ENCODE peak calls at places on chromosomes 1 and 21, in four cellular contexts. N, T, C and Z are unnamed samples.

GRCh38 chr21:38956791-38957571 is 151.3 kb downstream of the ETS2 start:
- DNase-seq in N (no peak), T (peak), C (no peak), Z (no peak)

GRCh38 chr1:155973723-155974122 is 4.6 kb downstream of the ARHGEF2 start:
- DNase-seq in T (no peak), N (no peak), C (no peak), Z (no peak)

GRCh38 chr1:32361674-32362473 is 411 bp downstream of the FAM229A start:
- DNase-seq in C (peak), T (no peak), N (peak), Z (peak)

GRCh38 chr1:201551096-201551495 is 12.2 kb downstream of the NAV1 start:
- DNase-seq in C (no peak), T (no peak), N (no peak), Z (no peak)

GRCh38 chr1:93552751-93553455 is 105.0 kb downstream of the FNBP1L start:
- DNase-seq in N (no peak), C (peak), T (peak), Z (no peak)

GRCh38 chr1:26190373-26190987 is at the start of gene CATSPER4:
- DNase-seq in N (no peak), T (no peak), C (no peak), Z (no peak)

GRCh38 chr1:38586993-38587646 is 272.5 kb downstream of the RRAGC start:
- DNase-seq in C (peak), N (peak), T (no peak), Z (no peak)

GRCh38 chr1:28508435-28508754 is 2.6 kb downstream of the RCC1 start:
- DNase-seq in N (no peak), C (no peak), T (no peak), Z (no peak)

GRCh38 chr1:158249646-158250045 is 4.6 kb upstream of the CD1A start:
- DNase-seq in C (no peak), N (no peak), T (no peak), Z (no peak)

GRCh38 chr1:48858200-48858599 is 81.5 kb upstream of the BEND5 start:
- DNase-seq in N (no peak), T (no peak), C (no peak), Z (no peak)

GRCh38 chr1:21935891-21936365 is 1.2 kb downstream of the HSPG2 start:
- DNase-seq in C (peak), N (no peak), T (no peak), Z (no peak)

GRCh38 chr1:23718482-23718881 is 24.8 kb upstream of the ELOA start:
- DNase-seq in C (no peak), N (no peak), T (peak), Z (no peak)

GRCh38 chr1:81670286-81670685 is 130.4 kb upstream of the ADGRL2 start:
- DNase-seq in C (peak), T (peak), N (peak), Z (peak)

GRCh38 chr1:31789259-31790065 is 25.3 kb upstream of the ADGRB2 start:
- DNase-seq in N (peak), C (peak), T (peak), Z (peak)

GRCh38 chr1:168180148-168180524 is 1.4 kb downstream of the TIPRL start:
- DNase-seq in T (no peak), N (no peak), C (no peak), Z (no peak)

GRCh38 chr1:209672705-209673630 is 2.2 kb upstream of the G0S2 start:
- DNase-seq in C (no peak), N (no peak), T (no peak), Z (no peak)

GRCh38 chr1:207883660-207884245 is 27.2 kb downstream of the CD34 start:
- DNase-seq in N (no peak), C (no peak), T (no peak), Z (no peak)

GRCh38 chr1:9061949-9062555 is 7.4 kb downstream of the SLC2A5 start:
- DNase-seq in N (no peak), C (no peak), T (no peak), Z (no peak)

GRCh38 chr1:99829269-99829668 is 20.9 kb upstream of the AGL start:
- DNase-seq in T (no peak), N (no peak), C (no peak), Z (no peak)

GRCh38 chr1:109241344-109241743 is 8.0 kb upstream of the CELSR2 start:
- DNase-seq in T (no peak), C (no peak), N (no peak), Z (no peak)

GRCh38 chr1:72438270-72438669 is 155.9 kb upstream of the NEGR1 start:
- DNase-seq in C (no peak), N (no peak), T (peak), Z (no peak)

GRCh38 chr1:235831148-235831547 is 35.6 kb downstream of the LYST start:
- DNase-seq in C (peak), N (no peak), T (peak), Z (no peak)

GRCh38 chr1:4755301-4756183 is 101.1 kb downstream of the AJAP1 start:
- DNase-seq in N (no peak), T (no peak), C (no peak), Z (no peak)

GRCh38 chr1:1434131-1434811 is 1.2 kb upstream of the VWA1 start:
- DNase-seq in T (no peak), C (peak), N (peak), Z (peak)

GRCh38 chr1:229624906-229625871 is 733 bp downstream of the TAF5L start:
- DNase-seq in C (peak), N (no peak), T (peak), Z (peak)
- TF ChIP-seq POLR2A in C (no peak), N (no peak), T (no peak), Z (no peak)

DNA sequence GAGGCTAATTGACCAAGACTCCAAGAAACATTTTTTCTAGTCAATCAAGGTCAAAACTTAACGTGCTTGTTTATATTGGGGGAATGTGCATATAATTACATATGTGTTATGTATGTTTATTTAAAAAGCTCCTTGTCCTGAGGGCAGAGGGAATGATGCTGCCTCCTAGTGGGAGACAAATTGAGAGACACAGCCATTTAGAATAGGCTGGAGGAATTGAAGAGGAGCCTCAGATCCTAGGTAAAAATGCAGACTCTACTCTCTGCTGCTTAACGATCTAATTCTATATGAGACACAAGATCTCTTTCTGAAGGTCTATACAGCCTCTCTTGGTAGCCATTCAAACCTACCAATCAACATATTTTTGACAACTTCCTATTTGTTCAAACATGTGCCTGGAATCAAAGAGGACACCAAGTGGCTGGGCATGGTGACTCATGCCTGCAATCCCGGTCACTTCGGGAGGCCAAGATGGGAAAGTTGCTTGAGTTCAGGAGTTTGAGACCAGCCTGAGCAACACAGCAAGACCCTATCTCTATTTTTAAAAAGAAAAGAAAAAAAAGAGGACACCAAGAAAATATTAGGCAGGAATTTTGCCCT is 136.6 kb upstream of the ZNF648 start:
- DNase-seq in T (no peak), N (no peak), C (no peak), Z (no peak)
- TF ChIP-seq CTCF in T (no peak), N (no peak), C (no peak), Z (no peak)

DNA sequence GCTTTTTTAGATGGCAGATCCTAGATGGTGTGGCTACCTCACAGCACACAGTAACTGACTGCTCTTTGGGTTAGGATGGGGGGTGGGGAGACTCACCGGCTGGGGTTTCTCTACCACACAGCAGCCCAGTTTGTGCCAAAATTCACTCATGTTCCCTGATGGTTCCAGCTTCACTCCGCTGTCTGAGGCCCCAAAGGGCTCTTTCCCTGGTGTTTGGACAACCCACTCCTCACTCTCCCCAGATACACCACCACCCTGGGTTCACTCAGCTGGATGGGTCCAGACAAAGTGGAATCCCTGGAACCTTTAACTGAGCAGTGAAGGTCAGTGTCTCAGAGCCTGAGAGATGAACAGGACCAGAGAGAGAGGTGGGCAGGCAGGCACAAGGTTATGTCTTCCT is 3.8 kb downstream of the CDC42SE1 start:
- DNase-seq in N (no peak), C (no peak), T (no peak), Z (no peak)
- TF ChIP-seq POLR2A in N (no peak), C (no peak), T (no peak), Z (no peak)

GRCh38 chr1:245999697-246000637 is 507.1 kb downstream of the SMYD3 start:
- DNase-seq in N (no peak), C (no peak), T (no peak), Z (no peak)
- TF ChIP-seq CTCF in N (no peak), C (no peak), T (no peak), Z (no peak)